ENCODE peak calls at places on chromosomes 16 and 17, in five cellular contexts. L is PC-3, Y is HCT116, I is MM.1S, H is SK-N-SH. X is an unnamed sample.

GRCh38 chr17:49151996-49152395 is 19.4 kb downstream of the B4GALNT2 start:
- DNase-seq in Y (no peak), L (no peak), H (no peak), I (no peak), X (no peak)

GRCh38 chr17:4498461-4499397 is at the start of gene SPNS2:
- DNase-seq in L (peak; percentile 48), Y (no peak), H (peak; percentile 97), I (peak; percentile 73), X (peak; percentile 90)

GRCh38 chr17:42574463-42574862 is 3.1 kb downstream of the PSMC3IP start:
- DNase-seq in Y (no peak), I (no peak), L (no peak), H (no peak), X (no peak)

GRCh38 chr17:27438631-27439030 is 17.6 kb upstream of the KSR1 start:
- DNase-seq in I (no peak), L (no peak), H (no peak), Y (no peak), X (no peak)

GRCh38 chr17:72635034-72635654 is 457.3 kb downstream of the SLC39A11 start:
- DNase-seq in Y (no peak), I (no peak), H (no peak), L (peak; percentile 53), X (no peak)

GRCh38 chr16:24689128-24689527 is 40.3 kb upstream of the TNRC6A start:
- DNase-seq in H (peak; percentile 64), L (peak; percentile 14), I (no peak), Y (peak; percentile 57), X (peak; percentile 63)

GRCh38 chr16:66254106-66254505 is 112.4 kb upstream of the CDH5 start:
- DNase-seq in I (no peak), H (no peak), Y (no peak), L (no peak), X (no peak)

GRCh38 chr17:21039839-21040575 is 2.8 kb downstream of the USP22 start:
- DNase-seq in H (peak; percentile 48), Y (peak; percentile 53), L (peak; percentile 76), I (peak; percentile 55), X (peak; percentile 40)

GRCh38 chr16:17296412-17296811 is 174.3 kb downstream of the XYLT1 start:
- DNase-seq in Y (no peak), L (no peak), H (peak; percentile 85), I (no peak), X (peak; percentile 28)

GRCh38 chr17:58986005-58986404 is 120.7 kb downstream of the TRIM37 start:
- DNase-seq in Y (no peak), H (no peak), I (no peak), L (no peak), X (no peak)

GRCh38 chr17:50219939-50220465 is 18.6 kb upstream of the COL1A1 start:
- DNase-seq in H (no peak), Y (no peak), L (no peak), I (no peak), X (peak; percentile 90)

GRCh38 chr16:84191466-84191865 is 509 bp downstream of the ADAD2 start:
- DNase-seq in I (no peak), Y (no peak), H (no peak), L (no peak), X (no peak)

GRCh38 chr17:53150101-53150698 is 672.5 kb upstream of the KIF2B start:
- DNase-seq in Y (no peak), H (peak; percentile 23), L (peak; percentile 19), I (peak; percentile 78), X (peak; percentile 28)

GRCh38 chr17:77429985-77430752 is 289.4 kb downstream of the SEC14L1 start:
- DNase-seq in Y (peak; percentile 48), L (peak; percentile 91), I (peak; percentile 71), H (peak; percentile 93), X (peak; percentile 94)

GRCh38 chr17:79811888-79812205 is 15.0 kb upstream of the CBX8 start:
- DNase-seq in H (no peak), L (no peak), I (no peak), Y (no peak), X (no peak)

GRCh38 chr17:79809530-79810137 is 12.8 kb upstream of the CBX8 start:
- DNase-seq in L (no peak), I (no peak), Y (no peak), H (peak; percentile 80), X (peak; percentile 26)

GRCh38 chr17:79812206-79812968 is 15.5 kb upstream of the CBX8 start:
- DNase-seq in H (peak; percentile 48), L (no peak), Y (no peak), I (no peak), X (peak; percentile 44)

GRCh38 chr17:79810138-79811027 is 13.5 kb upstream of the CBX8 start:
- DNase-seq in H (peak; percentile 97), I (peak; percentile 56), Y (peak; percentile 70), L (peak; percentile 93), X (peak; percentile 97)

DNA sequence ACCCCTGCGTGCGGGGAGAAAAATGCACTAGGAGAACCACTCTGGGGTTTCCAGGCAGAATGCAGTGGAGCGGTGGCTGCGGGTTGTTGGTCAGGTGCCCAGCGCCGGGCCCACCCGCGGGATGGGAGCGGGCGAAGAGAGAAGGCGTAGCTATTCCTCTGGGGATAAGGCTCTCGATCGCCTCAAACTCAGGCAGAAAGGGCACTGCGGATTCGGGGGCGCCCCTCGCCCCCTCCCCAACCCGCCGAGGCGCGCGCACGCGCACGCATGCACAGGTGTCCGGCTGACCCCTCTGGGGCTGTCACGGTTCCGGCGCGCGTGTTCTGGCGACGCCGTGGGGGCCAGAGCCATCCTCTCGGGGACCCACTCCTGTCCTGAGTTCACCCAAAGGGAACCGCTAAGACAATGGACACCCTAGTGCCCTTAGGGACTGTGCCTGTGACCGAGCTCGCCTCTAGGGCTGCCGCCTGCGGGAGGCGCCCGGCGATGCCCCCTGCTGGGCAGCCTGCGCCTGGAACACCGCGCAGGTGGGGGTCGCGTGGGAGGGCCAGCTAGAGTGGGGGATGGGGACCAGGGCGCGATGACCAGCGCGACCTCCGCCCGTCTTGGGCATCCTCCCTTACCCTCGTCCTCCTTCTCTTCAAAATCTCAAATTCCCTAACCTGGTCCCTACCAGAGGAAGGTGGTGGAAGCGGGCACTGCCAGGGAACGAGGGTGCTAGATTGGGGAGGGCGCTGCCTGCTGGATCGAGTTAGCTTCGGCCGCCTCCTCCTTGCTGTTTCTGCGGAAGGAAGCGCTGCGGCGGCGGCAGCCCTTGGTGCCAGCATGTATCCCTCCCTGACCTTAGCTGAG is 14.4 kb upstream of the CBX8 start:
- DNase-seq in I (no peak), Y (peak; percentile 50), H (peak; percentile 97), L (peak; percentile 68), X (peak; percentile 57)
- TF ChIP-seq CTCF in I (peak; percentile 53), Y (peak; percentile 72), H (peak; percentile 93), L (peak; percentile 96), X (peak; percentile 33)

GRCh38 chr17:8728251-8728925 is 16.2 kb downstream of the CCDC42 start:
- DNase-seq in Y (no peak), H (no peak), I (no peak), L (no peak), X (no peak)
- H3K9ac ChIP-seq in Y (no peak overlapping the region), H (no peak overlapping the region), I (no peak overlapping the region), L (no peak overlapping the region), X (no peak overlapping the region)

DNA sequence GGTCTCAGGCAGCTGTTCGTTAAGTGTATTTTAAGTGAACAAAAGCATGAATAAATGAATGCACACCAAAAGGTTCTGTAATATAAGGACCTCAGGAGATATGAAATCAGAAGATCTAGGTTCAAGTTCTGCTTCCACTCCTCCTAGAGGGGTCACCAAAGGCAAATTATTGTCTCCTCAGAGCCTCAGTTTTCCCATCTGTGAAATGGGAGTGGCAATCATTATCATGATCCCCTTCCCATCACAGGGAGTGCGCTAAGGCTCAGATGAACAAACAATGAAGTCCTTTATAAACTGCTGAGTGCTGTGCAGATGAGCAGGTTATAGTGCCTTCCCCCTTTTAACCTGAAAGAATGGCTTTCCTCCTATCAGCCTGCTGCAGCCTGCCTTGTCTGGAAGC is 248.3 kb upstream of the C16orf82 start:
- DNase-seq in I (no peak), Y (no peak), L (no peak), H (no peak), X (no peak)
- TF ChIP-seq EZH2phosphoT487 in I (no peak), Y (no peak), L (no peak), H (no peak), X (no peak)

GRCh38 chr16:74030000-74030399 is 266.6 kb upstream of the PSMD7 start:
- DNase-seq in I (no peak), L (no peak), H (no peak), Y (no peak), X (no peak)

GRCh38 chr16:74034862-74035261 is 261.8 kb upstream of the PSMD7 start:
- DNase-seq in I (no peak), Y (peak; percentile 1), H (peak; percentile 57), L (peak; percentile 36), X (peak; percentile 66)

GRCh38 chr16:74031551-74031950 is 265.1 kb upstream of the PSMD7 start:
- DNase-seq in I (no peak), Y (no peak), H (no peak), L (no peak), X (no peak)

DNA sequence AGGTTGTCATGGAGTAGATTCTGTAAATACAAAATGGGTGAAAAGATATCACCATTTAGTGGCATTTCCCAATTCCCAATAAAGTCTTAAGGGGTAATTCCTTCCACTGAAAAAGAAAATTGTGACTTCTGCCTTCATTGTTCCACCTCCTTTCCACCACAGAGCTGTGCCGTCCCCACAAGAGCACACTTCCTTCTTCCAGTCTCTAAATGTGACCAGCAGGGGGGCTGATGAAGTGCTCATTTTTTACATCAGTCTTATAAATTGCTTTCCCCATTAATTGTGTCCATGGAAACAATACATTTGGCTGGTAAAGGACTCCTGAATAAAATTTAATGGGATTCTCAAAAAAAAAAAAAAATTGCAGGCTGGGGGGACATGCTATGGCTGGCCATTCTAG is 260.8 kb upstream of the PSMD7 start:
- DNase-seq in I (no peak), H (peak; percentile 62), L (peak; percentile 1), Y (peak; percentile 7), X (peak; percentile 52)
- TF ChIP-seq CTCF in I (no peak), H (peak; percentile 37), L (peak; percentile 35), Y (peak; percentile 42), X (peak; percentile 44)

DNA sequence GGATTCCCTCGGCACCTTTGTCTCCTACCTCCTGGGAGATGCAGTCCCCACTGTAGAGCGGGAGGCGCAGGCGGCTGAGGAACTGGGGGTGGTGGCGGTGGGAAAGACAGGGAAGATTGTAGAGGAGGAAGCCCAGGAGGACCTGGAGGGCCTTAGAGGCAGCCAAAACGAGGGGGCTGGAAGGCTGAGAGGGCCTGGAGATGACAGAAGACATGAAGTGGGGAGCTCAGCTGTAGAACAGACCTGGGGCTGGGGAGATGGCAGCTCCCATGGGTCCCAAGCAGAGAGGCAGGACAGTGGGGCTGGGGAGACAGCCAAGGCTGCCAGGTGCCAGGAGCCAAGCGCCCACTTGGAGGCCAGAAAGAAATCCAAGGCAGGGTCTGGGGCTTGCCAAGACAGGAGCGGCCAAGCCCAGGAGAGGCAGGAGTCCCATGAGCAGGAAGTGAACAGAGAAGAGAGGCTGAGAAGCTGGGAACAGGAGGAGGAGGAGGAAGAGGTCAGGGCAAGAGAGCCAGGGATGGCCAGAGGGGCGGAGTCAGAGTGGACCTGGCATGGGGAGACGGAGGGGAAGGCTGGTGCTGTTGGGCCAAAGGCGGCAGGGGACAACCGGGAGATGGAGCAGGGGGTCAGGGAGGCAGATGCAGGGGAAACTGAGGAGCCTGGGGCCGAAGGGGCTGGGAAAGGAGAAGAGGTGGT is 803 bp downstream of the APOBR start:
- DNase-seq in L (no peak), Y (no peak), I (no peak), H (no peak), X (no peak)
- H3K9ac ChIP-seq in L (no peak overlapping the region), Y (no peak overlapping the region), I (no peak overlapping the region), H (no peak overlapping the region), X (no peak overlapping the region)

X was measured in neural progenitor cell.